ENCODE peak calls at places on chromosomes 5 and 9, in nine cellular contexts. E is SK-N-SH, R is HepG2, M is GM23338, V is sigmoid colon, H is spleen, I is stomach, A is prostate gland, K is upper lobe of left lung. W is an unnamed sample. For H3K4me1, the result is how much of the 10 kb centered on the place peaks cover.

GRCh38 chr9:125262217-125262991 is 778 bp downstream of the GAPVD1 start:
- DNase-seq in E (no peak), I (no peak), V (no peak), H (no peak), K (no peak), M (no peak), A (no peak), R (peak), W (no peak)

GRCh38 chr5:133405275-133406034 is 206.9 kb downstream of the FSTL4 start:
- DNase-seq in I (no peak), A (no peak), K (no peak), R (no peak), V (no peak), E (no peak), H (peak), M (no peak), W (no peak)

GRCh38 chr9:130268521-130269131 is 3.1 kb downstream of the HMCN2 start:
- DNase-seq in E (peak), I (no peak), M (peak), R (no peak), V (peak), A (no peak), K (no peak), H (peak), W (no peak)

GRCh38 chr9:111983484-111983908 is 86.9 kb downstream of the UGCG start:
- DNase-seq in A (no peak), R (no peak), I (no peak), H (no peak), K (no peak), M (no peak), E (no peak), V (no peak), W (no peak)

GRCh38 chr5:9498541-9499497 is 47.1 kb downstream of the SEMA5A start:
- DNase-seq in E (no peak), M (peak), K (no peak), R (peak), I (no peak), A (no peak), V (no peak), H (no peak), W (no peak)

GRCh38 chr5:166907314-166907713 is 1384.1 kb upstream of the WWC1 start:
- DNase-seq in K (no peak), R (no peak), I (no peak), H (no peak), V (no peak), M (no peak), E (no peak), A (no peak), W (no peak)

GRCh38 chr9:108933231-108933630 is 693 bp downstream of the ELP1 start:
- DNase-seq in H (no peak), V (no peak), R (no peak), A (no peak), K (no peak), E (no peak), M (no peak), I (no peak), W (no peak)

GRCh38 chr9:87267701-87268100 is 230.0 kb upstream of the DAPK1 start:
- DNase-seq in R (no peak), I (no peak), A (no peak), V (peak), E (no peak), K (no peak), H (no peak), M (no peak), W (peak)

GRCh38 chr5:180217797-180218196 is 8.8 kb upstream of the RASGEF1C start:
- DNase-seq in A (no peak), K (no peak), R (no peak), E (no peak), M (no peak), I (no peak), V (no peak), H (no peak), W (no peak)

GRCh38 chr5:21663082-21663481 is 1190.1 kb downstream of the CDH12 start:
- DNase-seq in I (no peak), A (no peak), V (no peak), E (no peak), R (peak), M (peak), K (no peak), H (no peak), W (no peak)

GRCh38 chr5:31364881-31365636 is 166.8 kb downstream of the DROSHA start:
- DNase-seq in I (no peak), M (no peak), H (no peak), V (no peak), R (no peak), E (no peak), A (no peak), K (no peak), W (no peak)

GRCh38 chr5:73796164-73797141 is 170.5 kb downstream of the ARHGEF28 start:
- DNase-seq in A (no peak), E (no peak), H (no peak), V (no peak), M (no peak), R (peak), I (peak), K (peak), W (no peak)

GRCh38 chr9:88722753-88723152 is 187.8 kb downstream of the NXNL2 start:
- DNase-seq in A (no peak), E (no peak), M (peak), K (no peak), R (no peak), V (no peak), I (no peak), H (no peak), W (no peak)

GRCh38 chr9:10008101-10008799 is 604.6 kb downstream of the PTPRD start:
- DNase-seq in A (no peak), E (no peak), M (peak), R (no peak), H (no peak), V (no peak), K (no peak), I (no peak), W (no peak)

GRCh38 chr5:149679876-149680809 is 50.0 kb upstream of the PPARGC1B start:
- DNase-seq in I (peak), E (no peak), K (peak), H (no peak), M (no peak), R (no peak), A (no peak), V (no peak), W (no peak)

GRCh38 chr9:131382850-131383729 is 10.8 kb upstream of the PRRC2B start:
- DNase-seq in K (peak), H (no peak), I (peak), V (peak), A (peak), M (peak), R (peak), E (no peak), W (peak)

GRCh38 chr5:76500633-76501393 is 97.7 kb downstream of the IQGAP2 start:
- DNase-seq in H (no peak), K (no peak), I (no peak), A (no peak), M (no peak), V (no peak), R (no peak), E (no peak), W (no peak)

GRCh38 chr9:3549243-3549642 is 23.4 kb upstream of the RFX3 start:
- DNase-seq in R (no peak), A (no peak), E (peak), K (no peak), M (no peak), I (no peak), H (no peak), V (no peak), W (no peak)

GRCh38 chr5:170642776-170643436 is 139.1 kb downstream of the KCNIP1 start:
- DNase-seq in E (no peak), H (peak), R (no peak), I (no peak), M (no peak), A (no peak), K (no peak), V (peak), W (no peak)

GRCh38 chr9:113973963-113974413 is 97.9 kb downstream of the ZNF618 start:
- DNase-seq in V (no peak), H (peak), E (no peak), M (no peak), A (no peak), I (peak), K (no peak), R (no peak), W (no peak)

GRCh38 chr9:3478549-3478953 is 47.2 kb downstream of the RFX3 start:
- DNase-seq in R (peak), A (no peak), K (no peak), V (no peak), M (peak), E (no peak), H (no peak), I (no peak), W (no peak)

GRCh38 chr9:15121591-15121990 is 185.4 kb downstream of the TTC39B start:
- DNase-seq in H (no peak), E (no peak), A (no peak), I (no peak), R (no peak), M (no peak), K (no peak), V (no peak), W (no peak)

GRCh38 chr9:122346478-122347347 is 24.1 kb upstream of the PTGS1 start:
- DNase-seq in R (peak), H (peak), A (peak), K (peak), E (peak), M (peak), V (peak), I (peak), W (peak)

GRCh38 chr9:19397845-19398244 is 11.0 kb upstream of the ACER2 start:
- DNase-seq in A (no peak), E (no peak), I (peak), H (no peak), R (peak), K (no peak), M (no peak), V (no peak), W (no peak)

GRCh38 chr5:98768160-98769005 is 5.1 kb upstream of the RGMB start:
- DNase-seq in R (peak), H (peak), I (peak), M (peak), A (no peak), K (peak), E (peak), V (no peak), W (no peak)

GRCh38 chr5:36882250-36882649 is 5.7 kb downstream of the NIPBL start:
- DNase-seq in R (no peak), E (no peak), A (no peak), M (no peak), K (no peak), I (no peak), H (no peak), V (no peak), W (no peak)

GRCh38 chr5:113293068-113293571 is 141.7 kb downstream of the TSSK1B start:
- DNase-seq in E (peak), K (no peak), H (no peak), V (no peak), R (no peak), I (no peak), A (no peak), M (peak), W (no peak)
- H3K4me3 ChIP-seq in E (peak), K (peak), H (peak), V (peak), R (no peak), I (peak), A (peak), M (peak), W (peak)

GRCh38 chr5:134524826-134525686 is at the start of gene JADE2:
- DNase-seq in H (peak), K (peak), V (peak), M (peak), A (peak), I (peak), R (peak), E (peak), W (peak)
- TF ChIP-seq POLR2AphosphoS5 in H (peak), K (no peak), V (peak), M (no peak), A (no peak), I (peak), R (no peak), E (peak), W (no peak)

DNA sequence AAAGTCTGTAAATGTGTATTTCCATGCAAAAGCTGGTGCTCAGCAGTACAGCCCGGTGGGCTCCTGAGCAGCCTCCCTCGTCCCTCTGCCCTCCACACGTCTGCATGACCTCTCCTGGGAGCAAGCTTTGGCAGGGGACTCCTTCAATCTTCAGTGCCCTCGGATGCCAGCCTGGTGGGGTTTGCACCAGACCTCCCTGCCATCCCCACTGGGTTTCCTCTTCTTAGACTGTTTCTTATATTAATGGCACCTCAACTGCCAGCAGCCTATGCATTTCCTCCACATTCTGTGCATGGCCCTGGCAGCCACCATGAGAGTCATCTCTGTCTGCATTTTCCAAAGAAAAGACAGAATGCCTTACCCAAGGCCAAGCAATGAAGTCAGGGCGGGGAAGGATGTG is 108.4 kb downstream of the ROR2 start:
- DNase-seq in V (no peak), H (peak), R (no peak), K (no peak), I (no peak), E (no peak), A (no peak), M (no peak), W (no peak)
- H3K4me1 ChIP-seq in V (half or more), H (under half), R (under half), K (under half), I (half or more), E (half or more), A (under half), M (under half), W (under half)

GRCh38 chr9:128556276-128556675 is 3.9 kb downstream of the SPTAN1 start:
- DNase-seq in E (no peak), H (no peak), M (no peak), V (no peak), A (no peak), I (no peak), R (no peak), K (no peak), W (no peak)
- H3K4me3 ChIP-seq in E (no peak), H (no peak), M (no peak), V (no peak), A (no peak), I (no peak), R (no peak), K (no peak), W (no peak)

GRCh38 chr5:16794381-16794913 is 141.6 kb downstream of the MYO10 start:
- DNase-seq in E (no peak), K (no peak), I (no peak), A (no peak), M (no peak), R (no peak), H (no peak), V (no peak), W (no peak)

GRCh38 chr5:16788957-16789356 is 147.1 kb downstream of the MYO10 start:
- DNase-seq in I (no peak), A (no peak), H (no peak), R (no peak), E (no peak), M (no peak), V (no peak), K (no peak), W (no peak)

GRCh38 chr5:16792278-16793275 is 143.5 kb downstream of the MYO10 start:
- DNase-seq in I (no peak), H (no peak), K (no peak), M (no peak), A (no peak), R (no peak), E (peak), V (no peak), W (no peak)

GRCh38 chr5:16787278-16787677 is 148.8 kb downstream of the MYO10 start:
- DNase-seq in A (peak), K (no peak), E (peak), I (peak), M (no peak), H (no peak), R (no peak), V (no peak), W (no peak)

DNA sequence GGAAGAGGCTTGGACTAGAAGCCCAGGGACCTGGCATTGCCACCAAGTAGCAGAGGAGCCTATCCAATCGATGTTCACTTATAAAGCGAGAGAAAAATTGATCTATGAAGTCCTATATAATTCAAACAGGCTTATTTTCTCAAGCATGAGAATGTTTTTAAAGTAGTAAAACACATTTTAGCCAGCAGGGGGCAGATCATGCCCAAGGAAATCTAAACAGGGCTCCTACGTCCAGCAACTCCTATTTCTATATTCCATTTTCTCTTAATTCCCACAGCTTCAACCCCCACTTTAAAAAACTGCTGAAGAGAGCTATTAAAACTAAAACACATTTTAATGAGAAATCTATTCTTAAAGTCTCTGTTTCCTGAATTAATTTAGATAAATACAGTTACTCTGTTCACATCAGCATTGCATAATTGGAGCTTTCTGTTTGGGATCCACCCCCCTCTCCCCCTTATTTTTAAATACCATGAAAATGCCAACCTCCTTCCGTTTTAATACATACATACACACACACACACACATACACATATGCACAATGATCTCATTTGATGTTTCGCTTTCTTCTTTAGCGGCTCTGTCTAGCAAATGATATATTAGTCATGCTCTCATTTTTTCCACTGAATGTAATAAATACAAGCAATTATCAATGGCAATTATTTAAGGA is 144.9 kb downstream of the MYO10 start:
- DNase-seq in K (no peak), E (peak), V (no peak), I (no peak), H (no peak), M (peak), R (peak), A (peak), W (no peak)
- TF ChIP-seq POLR2AphosphoS5 in K (no peak), E (no peak), V (no peak), I (no peak), H (no peak), M (no peak), R (no peak), A (peak), W (no peak)

GRCh38 chr9:134342746-134343115 is 16.5 kb downstream of the RXRA start:
- DNase-seq in M (no peak), E (no peak), A (no peak), H (no peak), R (no peak), K (no peak), I (peak), V (no peak), W (no peak)

GRCh38 chr9:134340475-134341186 is 14.4 kb downstream of the RXRA start:
- DNase-seq in H (no peak), E (no peak), K (peak), V (no peak), M (no peak), I (no peak), R (no peak), A (no peak), W (no peak)

GRCh38 chr9:134341306-134341705 is 15.1 kb downstream of the RXRA start:
- DNase-seq in V (no peak), E (no peak), H (peak), I (peak), R (no peak), K (peak), M (no peak), A (no peak), W (no peak)

GRCh38 chr9:134343637-134344036 is 17.4 kb downstream of the RXRA start:
- DNase-seq in A (no peak), R (no peak), M (no peak), K (peak), I (no peak), E (no peak), V (peak), H (no peak), W (no peak)

DNA sequence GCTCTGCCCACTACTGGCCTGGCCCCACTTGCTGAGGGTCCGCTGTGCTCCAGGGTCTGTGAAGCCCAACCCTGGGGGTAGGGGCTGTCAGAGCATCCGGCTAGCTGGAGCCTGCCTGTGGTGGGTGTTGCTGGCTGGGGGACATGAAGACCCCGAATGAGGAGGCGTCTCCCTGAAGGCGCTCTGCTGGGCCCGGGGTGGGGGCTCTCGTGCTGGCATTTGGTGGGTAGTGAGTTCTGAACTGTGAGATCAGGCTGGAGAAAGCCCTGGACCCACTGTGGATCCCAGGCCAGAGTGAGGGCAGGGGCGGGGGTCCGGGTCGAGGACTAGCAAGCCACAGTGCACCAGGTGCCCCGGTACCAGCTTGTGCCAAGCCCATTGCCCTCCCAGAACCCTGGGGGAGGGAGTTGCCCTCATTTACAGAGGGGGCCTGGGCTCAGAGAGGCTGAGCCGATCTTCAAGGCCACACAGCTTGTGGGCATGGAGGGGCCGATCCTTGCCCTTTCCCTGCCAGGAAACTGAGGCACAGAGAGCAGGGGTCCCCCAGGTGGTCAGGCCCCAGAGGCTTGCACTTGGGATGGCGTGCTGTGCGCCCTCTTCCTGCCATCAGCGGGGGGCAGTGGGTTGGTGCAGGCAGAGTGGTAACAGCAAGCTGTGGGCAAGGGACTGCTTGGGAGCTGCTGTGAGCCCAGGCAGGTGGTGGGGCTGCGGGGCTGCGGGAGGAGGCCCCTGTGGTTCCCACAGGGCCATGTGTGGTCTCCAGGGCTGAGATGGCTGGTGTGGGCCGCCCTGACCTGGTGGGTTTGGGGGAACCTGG is 15.9 kb downstream of the RXRA start:
- DNase-seq in A (no peak), E (no peak), H (no peak), V (no peak), I (no peak), K (no peak), R (no peak), M (no peak), W (no peak)
- H3K4me1 ChIP-seq in A (under half), E (half or more), H (half or more), V (half or more), I (half or more), K (half or more), R (under half), M (under half), W (under half)